ENCODE peak calls at places on chromosomes 12 and 14, in five cellular contexts. P is H7, S is fibroblast of lung, C is OCI-M1, R is EL. Y is an unnamed sample.

GRCh38 chr14:53716521-53716920 is 240.1 kb downstream of the BMP4 start:
- DNase-seq in P (no peak), S (no peak), C (no peak), R (no peak), Y (no peak)

GRCh38 chr12:132163041-132163910 is 19.0 kb downstream of the NOC4L start:
- DNase-seq in P (no peak), S (no peak), C (no peak), R (no peak), Y (no peak)

GRCh38 chr14:64438181-64438839 is 27.0 kb upstream of the AKAP5 start:
- DNase-seq in P (no peak), S (peak; percentile 76), C (no peak), R (peak; percentile 91), Y (no peak)

GRCh38 chr12:49832836-49833421 is 4.7 kb upstream of the NCKAP5L start:
- DNase-seq in P (no peak), S (peak; percentile 89), C (peak; percentile 41), R (peak; percentile 70), Y (no peak)

GRCh38 chr12:7005288-7005687 is 13.0 kb downstream of the LPCAT3 start:
- DNase-seq in P (no peak), S (no peak), C (peak; percentile 45), R (no peak), Y (no peak)

GRCh38 chr14:23430733-23431105 is 4.7 kb downstream of the MYH7 start:
- DNase-seq in P (peak; percentile 58), S (no peak), C (no peak), R (peak; percentile 22), Y (peak; percentile 17)

GRCh38 chr14:72666610-72667009 is 227.3 kb downstream of the DPF3 start:
- DNase-seq in P (no peak), S (peak; percentile 61), C (no peak), R (peak; percentile 97), Y (no peak)

GRCh38 chr12:110279976-110280783 is 867 bp upstream of the ATP2A2 start:
- DNase-seq in P (peak; percentile 83), S (no peak), C (peak; percentile 47), R (no peak), Y (peak; percentile 58)

GRCh38 chr14:59208224-59208814 is 19.9 kb downstream of the DAAM1 start:
- DNase-seq in P (no peak), S (peak; percentile 28), C (no peak), R (peak; percentile 84), Y (no peak)

GRCh38 chr14:35992816-35993511 is 166.8 kb downstream of the BRMS1L start:
- DNase-seq in P (no peak), S (no peak), C (no peak), R (no peak), Y (no peak)

GRCh38 chr12:46332260-46332659 is 40.3 kb downstream of the SLC38A2 start:
- DNase-seq in P (no peak), S (peak; percentile 75), C (no peak), R (peak; percentile 88), Y (no peak)

GRCh38 chr12:20383612-20384011 is 15.3 kb downstream of the PDE3A start:
- DNase-seq in P (no peak), S (no peak), C (peak; percentile 23), R (no peak), Y (no peak)

GRCh38 chr14:103401223-103402214 is 16.3 kb downstream of the MARK3 start:
- DNase-seq in P (no peak), S (peak; percentile 74), C (no peak), R (peak; percentile 89), Y (no peak)

GRCh38 chr14:57486767-57487379 is 6.8 kb downstream of the CCDC198 start:
- DNase-seq in P (peak; percentile 25), S (peak; percentile 62), C (peak; percentile 43), R (peak; percentile 42), Y (peak; percentile 47)

GRCh38 chr12:52254965-52255751 is 19.3 kb upstream of the KRT86 start:
- DNase-seq in P (peak; percentile 21), S (no peak), C (no peak), R (no peak), Y (no peak)

GRCh38 chr14:105487986-105488777 is 1.5 kb downstream of the CRIP1 start:
- DNase-seq in P (no peak), S (no peak), C (no peak), R (no peak), Y (no peak)

GRCh38 chr12:92034083-92034482 is 111.6 kb downstream of the BTG1 start:
- DNase-seq in P (no peak), S (no peak), C (no peak), R (no peak), Y (no peak)

GRCh38 chr14:94936901-94937321 is 167.0 kb upstream of the GSC start:
- DNase-seq in P (peak; percentile 61), S (no peak), C (no peak), R (no peak), Y (peak; percentile 48)

GRCh38 chr14:59330455-59330854 is 134.7 kb downstream of the GPR135 start:
- DNase-seq in P (peak; percentile 25), S (peak; percentile 83), C (no peak), R (no peak), Y (no peak)

GRCh38 chr14:65117795-65118746 is 15.8 kb upstream of the MAX start:
- DNase-seq in P (no peak), S (no peak), C (no peak), R (no peak), Y (no peak)

GRCh38 chr12:26062566-26062965 is 62.3 kb downstream of the BHLHE41 start:
- DNase-seq in P (no peak), S (peak; percentile 45), C (peak; percentile 30), R (peak; percentile 73), Y (no peak)

GRCh38 chr14:68283378-68284123 is 464.0 kb downstream of the RAD51B start:
- DNase-seq in P (no peak), S (no peak), C (no peak), R (no peak), Y (no peak)

GRCh38 chr14:55245657-55246268 is 25.5 kb upstream of the FBXO34 start:
- DNase-seq in P (peak; percentile 22), S (peak; percentile 42), C (peak; percentile 35), R (peak; percentile 24), Y (no peak)

GRCh38 chr14:69582207-69582606 is 7.5 kb upstream of the CCDC177 start:
- DNase-seq in P (no peak), S (peak; percentile 23), C (no peak), R (peak; percentile 34), Y (no peak)

GRCh38 chr14:64186231-64187129 is 107.7 kb downstream of the ESR2 start:
- DNase-seq in P (peak; percentile 68), S (no peak), C (no peak), R (no peak), Y (no peak)

GRCh38 chr12:9811651-9812050 is 15.6 kb upstream of the KLRF1 start:
- DNase-seq in P (no peak), S (no peak), C (no peak), R (no peak), Y (no peak)

GRCh38 chr14:105536691-105537579 is 10.6 kb downstream of the TMEM121 start:
- DNase-seq in P (peak; percentile 51), S (no peak), C (no peak), R (no peak), Y (no peak)

GRCh38 chr14:106605548-106606448 is 1079.4 kb downstream of the TMEM121 start:
- DNase-seq in P (no peak), S (no peak), C (peak; percentile 52), R (no peak), Y (no peak)

GRCh38 chr12:52377266-52377665 is 8.2 kb downstream of the KRT84 start:
- DNase-seq in P (no peak), S (no peak), C (no peak), R (no peak), Y (no peak)

GRCh38 chr12:82968644-82969339 is 282.1 kb downstream of the TMTC2 start:
- DNase-seq in P (no peak), S (no peak), C (no peak), R (no peak), Y (no peak)

GRCh38 chr14:22520235-22520634 is 68.8 kb downstream of the DAD1 start:
- DNase-seq in P (no peak), S (peak; percentile 75), C (peak; percentile 41), R (peak; percentile 48), Y (no peak)

GRCh38 chr12:116241157-116241772 is 36.2 kb downstream of the MED13L start:
- DNase-seq in P (no peak), S (no peak), C (no peak), R (no peak), Y (no peak)

GRCh38 chr12:14058717-14059116 is 77.3 kb upstream of the GRIN2B start:
- DNase-seq in P (no peak), S (no peak), C (no peak), R (no peak), Y (no peak)

GRCh38 chr12:24898606-24899005 is 50.3 kb downstream of the BCAT1 start:
- DNase-seq in P (no peak), S (no peak), C (no peak), R (peak; percentile 45), Y (no peak)

Y was measured in midbrain.